ENCODE peak calls at places on chromosomes 1 and 21, in five cellular contexts. P is vagina, B is ovary, Y is esophagus squamous epithelium, W is sigmoid colon. U is an unnamed sample.

GRCh38 chr1:153122831-153123421 is 9.6 kb upstream of the SPRR2F start:
- DNase-seq in B (peak), Y (no peak), P (no peak), W (no peak), U (no peak)

GRCh38 chr1:200207711-200208126 is 180.2 kb downstream of the NR5A2 start:
- DNase-seq in Y (no peak), W (no peak), B (no peak), P (no peak), U (no peak)

GRCh38 chr21:36743446-36743845 is 44.5 kb downstream of the SIM2 start:
- DNase-seq in B (no peak), W (no peak), P (no peak), Y (no peak), U (no peak)

GRCh38 chr1:177872563-177872900 is 97.3 kb downstream of the SEC16B start:
- DNase-seq in W (no peak), P (no peak), Y (no peak), B (no peak), U (no peak)

GRCh38 chr1:30423570-30423969 is 299.8 kb downstream of the MATN1 start:
- DNase-seq in W (peak), P (peak), Y (no peak), B (no peak), U (no peak)

GRCh38 chr1:71462247-71462646 is 381.4 kb upstream of the ZRANB2 start:
- DNase-seq in P (no peak), W (no peak), Y (no peak), B (no peak), U (no peak)

GRCh38 chr1:59879556-59879955 is 47.0 kb downstream of the CYP2J2 start:
- DNase-seq in W (no peak), P (no peak), Y (no peak), B (peak), U (peak)

GRCh38 chr1:16617101-16617727 is 3.9 kb upstream of the NBPF1 start:
- DNase-seq in P (peak), Y (no peak), W (peak), B (peak), U (no peak)

GRCh38 chr1:18761948-18762905 is 97.2 kb downstream of the TAS1R2 start:
- DNase-seq in W (no peak), Y (no peak), P (no peak), B (no peak), U (no peak)

GRCh38 chr1:92411511-92411910 is 75.2 kb downstream of the GFI1 start:
- DNase-seq in Y (no peak), W (no peak), P (no peak), B (no peak), U (no peak)

GRCh38 chr1:30315185-30315960 is 408.0 kb downstream of the MATN1 start:
- DNase-seq in W (no peak), P (no peak), Y (no peak), B (no peak), U (no peak)

GRCh38 chr1:90955769-90956168 is 66.1 kb downstream of the ZNF644 start:
- DNase-seq in Y (no peak), P (no peak), B (no peak), W (no peak), U (no peak)

GRCh38 chr1:228279011-228279721 is 71.3 kb downstream of the OBSCN start:
- DNase-seq in P (no peak), W (peak), Y (no peak), B (peak), U (no peak)

GRCh38 chr1:32801096-32801713 is 16.0 kb downstream of the YARS1 start:
- DNase-seq in P (no peak), Y (no peak), W (no peak), B (no peak), U (no peak)

GRCh38 chr1:110672753-110673108 is 2.0 kb downstream of the KCNA3 start:
- DNase-seq in P (no peak), B (no peak), Y (no peak), W (no peak), U (no peak)

GRCh38 chr1:226722901-226723639 is 16.0 kb downstream of the ITPKB start:
- DNase-seq in W (no peak), B (no peak), P (no peak), Y (no peak), U (no peak)

GRCh38 chr21:21845901-21846396 is 847.7 kb downstream of the NCAM2 start:
- DNase-seq in B (no peak), W (no peak), P (no peak), Y (no peak), U (no peak)

GRCh38 chr1:231252336-231252735 is 11.3 kb downstream of the GNPAT start:
- DNase-seq in B (no peak), Y (no peak), W (no peak), P (no peak), U (no peak)

GRCh38 chr1:243712242-243712641 is 137.8 kb downstream of the AKT3 start:
- DNase-seq in W (no peak), P (no peak), Y (no peak), B (no peak), U (no peak)

GRCh38 chr1:94169126-94169525 is 48.2 kb upstream of the ABCA4 start:
- DNase-seq in B (no peak), W (no peak), P (no peak), Y (no peak), U (no peak)

GRCh38 chr1:205001101-205001620 is 41.9 kb upstream of the CNTN2 start:
- DNase-seq in W (no peak), B (no peak), Y (no peak), P (no peak), U (no peak)

GRCh38 chr1:206066479-206067171 is 13.7 kb downstream of the RHEX start:
- DNase-seq in P (peak), W (no peak), Y (no peak), B (no peak), U (no peak)

GRCh38 chr1:80640978-80641377 is 1159.8 kb upstream of the ADGRL2 start:
- DNase-seq in B (no peak), P (no peak), W (no peak), Y (no peak), U (no peak)

GRCh38 chr1:153882296-153882912 is 40.4 kb downstream of the GATAD2B start:
- DNase-seq in B (no peak), Y (no peak), W (no peak), P (no peak), U (no peak)

GRCh38 chr1:200962631-200963030 is 60.9 kb downstream of the KIF21B start:
- DNase-seq in Y (no peak), W (no peak), P (no peak), B (peak), U (no peak)

GRCh38 chr1:152622803-152623202 is at the start of gene LCE3A:
- DNase-seq in W (no peak), P (no peak), B (peak), Y (no peak), U (no peak)

GRCh38 chr1:104064391-104064790 is 314.7 kb downstream of the AMY1C start:
- DNase-seq in P (no peak), Y (no peak), B (no peak), W (no peak), U (no peak)

GRCh38 chr1:68046885-68047658 is 3.4 kb downstream of the DIRAS3 start:
- DNase-seq in B (no peak), W (no peak), Y (no peak), P (no peak), U (no peak)

DNA sequence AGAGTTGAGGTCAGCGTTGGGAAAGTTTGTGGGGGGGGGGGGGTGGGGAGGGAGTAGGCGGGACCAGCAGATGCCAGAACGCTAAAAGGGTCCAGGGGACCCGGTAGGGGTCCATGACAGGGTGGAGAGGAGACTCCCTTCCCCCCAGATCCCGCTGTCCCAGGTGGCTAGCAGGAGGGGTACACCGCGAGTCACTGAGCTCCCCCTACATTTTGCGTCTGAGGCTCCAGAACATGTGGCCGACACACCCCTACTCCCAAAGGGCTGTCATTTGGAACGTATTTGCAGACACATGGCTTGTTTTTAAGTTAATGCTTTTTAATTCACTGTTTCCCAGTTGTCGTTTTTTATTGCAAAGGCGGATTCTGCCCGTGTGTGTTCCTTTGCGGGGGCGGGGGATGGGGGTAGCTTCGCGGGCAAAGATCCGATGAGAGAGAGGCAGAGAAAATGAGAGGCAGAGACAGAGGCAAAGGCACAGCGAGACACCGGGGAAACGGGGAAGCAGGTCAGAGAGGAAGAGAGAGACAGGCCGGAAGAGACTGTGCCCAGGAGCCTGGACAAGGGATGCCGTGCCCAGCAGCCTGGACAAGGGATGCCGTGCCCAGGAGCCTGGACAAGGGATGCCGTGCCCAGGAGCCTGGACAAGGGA is 270.2 kb downstream of the FOXD2 start:
- DNase-seq in W (peak), P (no peak), Y (no peak), B (no peak), U (no peak)
- H3K4me3 ChIP-seq in W (no peak), P (no peak), Y (no peak), B (no peak), U (no peak)

DNA sequence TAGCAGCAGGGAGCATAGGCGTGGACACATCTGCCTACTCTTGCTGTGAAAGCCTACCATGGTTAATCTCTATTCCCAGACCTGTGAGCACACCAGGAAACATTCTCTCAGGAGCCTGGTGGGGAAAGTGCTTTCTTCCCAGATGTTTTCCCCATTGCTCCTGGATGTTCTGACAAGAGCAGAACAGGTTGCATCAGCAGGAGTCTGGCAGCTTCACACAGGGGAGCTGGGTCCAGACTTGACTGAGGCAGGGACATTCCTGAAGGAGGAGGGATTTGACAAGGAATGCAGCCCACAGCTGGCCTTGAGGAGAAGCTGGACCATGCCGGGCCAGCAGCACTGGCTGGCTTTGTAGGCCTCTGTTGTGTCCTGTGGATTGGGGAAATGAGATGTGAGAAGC is 21.0 kb upstream of the ARTN start:
- DNase-seq in Y (no peak), B (peak), W (peak), P (no peak), U (peak)
- H3K27ac ChIP-seq in Y (peak), B (no peak), W (peak), P (no peak), U (peak)

DNA sequence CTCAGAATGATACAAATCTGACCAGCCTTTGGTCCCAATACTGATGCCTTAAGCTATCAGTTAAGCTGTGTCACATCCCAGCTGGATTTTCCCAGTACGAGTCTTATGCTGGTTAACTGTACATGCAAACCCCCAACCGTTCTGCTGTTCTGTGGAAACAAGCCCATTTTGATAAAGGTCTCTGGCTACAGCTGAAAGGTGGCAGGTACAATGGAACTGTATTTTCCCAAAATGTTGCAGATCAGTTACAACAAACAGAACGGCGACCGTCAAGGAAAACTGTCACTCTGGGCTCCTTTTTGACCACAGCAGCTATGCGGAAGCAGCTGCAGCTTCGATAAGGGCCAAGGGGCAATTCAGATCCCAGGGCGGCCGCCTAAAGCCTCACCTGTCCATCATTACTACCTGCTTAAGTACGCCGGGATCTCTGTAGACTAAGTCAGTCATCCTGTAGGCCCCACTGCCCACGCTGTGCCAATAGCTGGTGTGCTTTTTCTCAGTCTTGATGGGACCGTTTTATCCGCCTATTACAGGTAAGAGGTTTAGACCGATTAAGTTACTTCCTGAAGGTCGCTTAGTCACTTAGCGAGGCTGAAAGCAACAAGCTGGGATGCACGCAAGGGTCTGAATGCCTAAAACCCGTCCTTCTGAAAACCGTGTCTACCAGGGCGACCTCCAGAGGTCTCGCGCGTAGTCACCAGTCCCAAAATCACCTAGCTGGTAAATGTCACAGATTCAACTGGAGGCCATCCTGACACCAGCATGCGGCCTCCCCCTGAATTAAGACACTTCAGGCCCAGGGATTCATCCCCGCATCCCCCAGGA is 11.1 kb upstream of the RAB42 start:
- DNase-seq in B (no peak), Y (no peak), W (no peak), P (no peak), U (peak)
- TF ChIP-seq POLR2A in B (no peak), Y (no peak), W (no peak), P (no peak), U (no peak)

GRCh38 chr1:2530501-2531361 is 668 bp upstream of the HES5 start:
- DNase-seq in B (no peak), W (no peak), Y (no peak), P (no peak), U (peak)
- H3K4me3 ChIP-seq in B (no peak), W (peak), Y (peak), P (no peak), U (no peak)

U was measured in prostate gland.